ENCODE peak calls at places on chromosome 14, in five cellular contexts. V is IMR-90, S is H9, M is trophoblast cell, D is mesendoderm. F is an unnamed sample.

GRCh38 chr14:85532981-85533820 is 3.3 kb downstream of the FLRT2 start:
- DNase-seq in V (peak; percentile 87), S (peak; percentile 90), M (no peak), D (peak; percentile 98), F (peak; percentile 89)

GRCh38 chr14:86153480-86153879 is 623.5 kb downstream of the FLRT2 start:
- DNase-seq in V (no peak), S (no peak), M (no peak), D (peak; percentile 56), F (no peak)

GRCh38 chr14:68800361-68800760 is 7.5 kb upstream of the ZFP36L1 start:
- DNase-seq in V (no peak), S (no peak), M (no peak), D (no peak), F (peak; percentile 54)

GRCh38 chr14:54562334-54562733 is 4.6 kb upstream of the SAMD4A start:
- DNase-seq in V (peak; percentile 57), S (no peak), M (no peak), D (no peak), F (peak; percentile 10)

GRCh38 chr14:33730163-33730562 is 220.7 kb downstream of the EGLN3 start:
- DNase-seq in V (no peak), S (no peak), M (no peak), D (no peak), F (no peak)

GRCh38 chr14:93970589-93970966 is 5.8 kb downstream of the ASB2 start:
- DNase-seq in V (no peak), S (no peak), M (no peak), D (no peak), F (no peak)

GRCh38 chr14:22386924-22387775 is 201.9 kb downstream of the DAD1 start:
- DNase-seq in V (peak; percentile 72), S (peak; percentile 72), M (peak; percentile 92), D (peak; percentile 80), F (peak; percentile 75)

GRCh38 chr14:34039428-34040047 is 88.7 kb upstream of the EGLN3 start:
- DNase-seq in V (no peak), S (no peak), M (peak; percentile 82), D (no peak), F (no peak)

GRCh38 chr14:35420036-35420811 is 15.7 kb upstream of the NFKBIA start:
- DNase-seq in V (peak; percentile 54), S (no peak), M (no peak), D (no peak), F (no peak)

GRCh38 chr14:94120667-94121335 is 8.6 kb downstream of the IFI27L2 start:
- DNase-seq in V (peak; percentile 90), S (no peak), M (peak; percentile 28), D (no peak), F (peak; percentile 59)

GRCh38 chr14:66383271-66383670 is 102.9 kb upstream of the CCDC196 start:
- DNase-seq in V (no peak), S (no peak), M (no peak), D (no peak), F (no peak)

GRCh38 chr14:57583396-57583795 is 89.7 kb upstream of the CCDC198 start:
- DNase-seq in V (no peak), S (peak; percentile 51), M (no peak), D (no peak), F (no peak)

GRCh38 chr14:93764211-93764659 is 24.1 kb downstream of the PRIMA1 start:
- DNase-seq in V (peak; percentile 20), S (no peak), M (no peak), D (no peak), F (no peak)

GRCh38 chr14:68039593-68039992 is 220.0 kb downstream of the RAD51B start:
- DNase-seq in V (peak; percentile 13), S (no peak), M (no peak), D (no peak), F (no peak)

GRCh38 chr14:39268393-39268792 is 34.7 kb downstream of the MIA2 start:
- DNase-seq in V (peak; percentile 18), S (no peak), M (no peak), D (peak; percentile 43), F (peak; percentile 34)

GRCh38 chr14:74290415-74290814 is 12.3 kb downstream of the ABCD4 start:
- DNase-seq in V (peak; percentile 19), S (no peak), M (peak; percentile 24), D (peak; percentile 67), F (peak; percentile 30)

GRCh38 chr14:52067873-52068740 is 752 bp downstream of the NID2 start:
- DNase-seq in V (peak; percentile 51), S (peak; percentile 50), M (peak; percentile 38), D (peak; percentile 64), F (peak; percentile 73)

GRCh38 chr14:50068496-50068895 is 47.9 kb downstream of the VCPKMT start:
- DNase-seq in V (no peak), S (no peak), M (no peak), D (no peak), F (no peak)

GRCh38 chr14:37796703-37797416 is 201.4 kb downstream of the TTC6 start:
- DNase-seq in V (no peak), S (no peak), M (no peak), D (no peak), F (no peak)

GRCh38 chr14:60722163-60722835 is 1.9 kb downstream of the SIX4 start:
- DNase-seq in V (peak; percentile 79), S (peak; percentile 72), M (peak; percentile 17), D (peak; percentile 82), F (peak; percentile 73)

GRCh38 chr14:58805605-58806358 is 168.0 kb downstream of the DACT1 start:
- DNase-seq in V (peak; percentile 44), S (no peak), M (no peak), D (no peak), F (peak; percentile 35)

GRCh38 chr14:45252356-45253069 is 489 bp downstream of the MIS18BP1 start:
- DNase-seq in V (peak; percentile 5), S (no peak), M (peak; percentile 36), D (peak; percentile 40), F (peak; percentile 42)

GRCh38 chr14:66944872-66945271 is 244.4 kb upstream of the GARIN2 start:
- DNase-seq in V (peak; percentile 41), S (no peak), M (peak; percentile 3), D (peak; percentile 78), F (peak; percentile 57)

GRCh38 chr14:69643430-69644200 is 32.2 kb downstream of the SUSD6 start:
- DNase-seq in V (peak; percentile 84), S (no peak), M (no peak), D (no peak), F (no peak)

DNA sequence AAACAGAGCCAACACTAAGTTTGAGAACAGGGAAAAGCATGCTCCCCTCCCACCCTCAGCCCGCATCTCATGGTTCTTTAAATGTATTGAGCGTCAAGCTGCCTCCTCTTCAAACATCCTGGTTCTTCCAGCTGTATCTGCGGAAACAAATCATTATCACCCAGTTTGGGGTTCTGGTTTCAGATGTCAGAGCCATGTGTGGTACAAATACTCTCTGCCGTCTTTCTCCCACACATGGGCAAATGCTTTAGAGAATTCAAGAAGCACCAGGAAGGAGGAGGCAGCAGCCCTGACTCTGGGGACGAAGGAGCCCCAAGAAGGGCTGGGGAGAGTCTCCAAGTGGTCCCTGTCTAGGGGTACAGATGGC is 29.2 kb downstream of the JDP2 start:
- DNase-seq in V (no peak), S (no peak), M (peak; percentile 55), D (peak; percentile 17), F (no peak)
- H2AK5ac ChIP-seq in V (no peak overlapping the region), S (no peak overlapping the region), M (peak overlapping the region; percentile 66), D (no peak overlapping the region), F (no peak overlapping the region)

GRCh38 chr14:100882991-100883788 is 20.3 kb downstream of the RTL1 start:
- DNase-seq in V (no peak), S (no peak), M (no peak), D (no peak), F (no peak)
- H2AK5ac ChIP-seq in V (no peak overlapping the region), S (no peak overlapping the region), M (no peak overlapping the region), D (no peak overlapping the region), F (no peak overlapping the region)

GRCh38 chr14:104582649-104583048 is 3.1 kb downstream of the C14orf180 start:
- DNase-seq in V (no peak), S (no peak), M (peak; percentile 26), D (no peak), F (no peak)

GRCh38 chr14:104581521-104581920 is 2.0 kb downstream of the C14orf180 start:
- DNase-seq in V (no peak), S (no peak), M (no peak), D (no peak), F (no peak)

GRCh38 chr14:104584557-104584956 is 5.0 kb downstream of the C14orf180 start:
- DNase-seq in V (no peak), S (no peak), M (no peak), D (no peak), F (no peak)

GRCh38 chr14:104582005-104582404 is 2.4 kb downstream of the C14orf180 start:
- DNase-seq in V (no peak), S (no peak), M (peak; percentile 12), D (no peak), F (no peak)

GRCh38 chr14:104583424-104584114 is 4.0 kb downstream of the C14orf180 start:
- DNase-seq in V (no peak), S (no peak), M (peak; percentile 41), D (no peak), F (no peak)
- H2AK5ac ChIP-seq in V (no peak overlapping the region), S (no peak overlapping the region), M (no peak overlapping the region), D (no peak overlapping the region), F (no peak overlapping the region)

DNA sequence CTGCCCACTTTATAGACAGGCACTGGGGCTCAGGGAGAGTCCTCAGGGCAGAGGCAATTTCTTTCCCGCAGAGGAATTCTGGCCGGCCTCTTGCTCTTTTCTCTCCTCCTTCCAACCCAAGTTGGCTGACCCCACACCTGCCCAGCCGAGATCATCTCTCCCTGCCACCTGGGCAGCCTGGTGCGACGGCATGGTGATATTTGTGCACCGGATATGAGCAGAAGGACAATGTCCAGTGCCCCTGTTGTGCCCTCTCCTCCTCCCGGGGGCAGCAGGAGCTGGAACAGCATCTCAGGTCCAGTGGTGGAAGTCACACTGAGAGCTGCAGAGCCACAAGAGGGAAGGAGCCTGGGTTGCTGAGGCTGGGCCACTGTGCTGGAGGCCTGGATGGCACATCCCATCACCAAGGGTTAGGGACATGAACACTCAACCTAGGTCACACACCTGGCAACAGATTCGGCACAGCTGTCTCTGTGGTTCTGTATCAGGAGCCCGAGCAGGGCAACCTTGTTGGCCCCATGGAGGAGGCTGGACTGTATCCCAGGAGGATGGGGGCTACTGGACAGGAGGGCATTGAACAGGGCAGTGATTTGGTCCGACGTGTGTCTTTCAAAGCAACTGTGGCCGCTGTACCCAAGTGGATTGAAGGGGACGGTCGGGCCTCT is 57.7 kb upstream of the DIO3 start:
- DNase-seq in V (no peak), S (peak; percentile 19), M (no peak), D (no peak), F (no peak)
- H2AK5ac ChIP-seq in V (no peak overlapping the region), S (no peak overlapping the region), M (no peak overlapping the region), D (no peak overlapping the region), F (no peak overlapping the region)

DNA sequence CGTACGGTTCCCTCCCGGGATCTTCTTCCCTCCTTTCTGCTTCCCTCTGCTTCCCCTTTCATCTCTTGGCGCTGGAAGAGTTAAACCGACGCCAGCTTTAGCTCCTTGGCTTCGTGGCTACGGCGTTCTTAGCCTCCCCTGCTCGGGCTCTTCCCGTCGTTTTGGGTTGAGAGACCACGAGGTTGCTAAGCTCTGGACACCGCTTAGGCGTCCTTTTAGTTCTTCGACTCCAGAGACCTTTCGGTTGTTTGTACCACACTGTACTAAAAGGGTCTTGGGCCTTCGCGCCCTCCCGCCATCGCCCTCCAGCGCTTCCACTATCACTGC is 545 bp downstream of the CPSF2 start:
- DNase-seq in V (peak; percentile 20), S (no peak), M (peak; percentile 47), D (peak; percentile 74), F (peak; percentile 62)
- H2AK5ac ChIP-seq in V (peak overlapping the region; percentile 92), S (no peak overlapping the region), M (peak overlapping the region; percentile 98), D (no peak overlapping the region), F (no peak overlapping the region)